ENCODE peak calls at places on chromosomes 6 and 20, in four cellular contexts. M, U, J and C are unnamed samples.

GRCh38 chr6:35737413-35738211 is 780 bp downstream of the ARMC12 start:
- DNase-seq in M (no peak), U (no peak), J (peak), C (peak)

GRCh38 chr20:50528129-50528528 is 17.9 kb downstream of the PTPN1 start:
- DNase-seq in U (no peak), J (no peak), M (no peak), C (no peak)

GRCh38 chr20:4061989-4062388 is 46.6 kb upstream of the RNF24 start:
- DNase-seq in J (no peak), M (no peak), U (no peak), C (no peak)

GRCh38 chr20:50724851-50725721 is 6.3 kb upstream of the PARD6B start:
- DNase-seq in M (no peak), J (peak), U (no peak), C (peak)

GRCh38 chr6:138844203-138844602 is 48.3 kb downstream of the ECT2L start:
- DNase-seq in J (no peak), M (no peak), U (no peak), C (peak)

GRCh38 chr20:53569606-53570307 is 23.9 kb downstream of the ZNF217 start:
- DNase-seq in U (no peak), M (no peak), J (no peak), C (no peak)

GRCh38 chr6:166228425-166228824 is 60.8 kb upstream of the TBXT start:
- DNase-seq in M (no peak), U (no peak), J (no peak), C (no peak)

GRCh38 chr6:33992191-33992590 is 153.7 kb downstream of the GRM4 start:
- DNase-seq in U (no peak), J (no peak), M (no peak), C (no peak)

GRCh38 chr6:85464722-85465150 is 14.9 kb downstream of the NT5E start:
- DNase-seq in U (no peak), M (no peak), J (no peak), C (peak)

GRCh38 chr6:42201382-42201781 is 6.6 kb upstream of the GUCA1B start:
- DNase-seq in J (no peak), M (no peak), U (no peak), C (peak)
- TF ChIP-seq CHD1 in J (no peak), M (no peak), U (no peak), C (no peak)

GRCh38 chr20:41627611-41628244 is 9.6 kb upstream of the CHD6 start:
- DNase-seq in U (no peak), M (no peak), J (no peak), C (no peak)

GRCh38 chr20:41631826-41632225 is 13.6 kb upstream of the CHD6 start:
- DNase-seq in U (no peak), J (no peak), M (no peak), C (peak)

GRCh38 chr20:41627001-41627400 is 8.8 kb upstream of the CHD6 start:
- DNase-seq in M (no peak), U (no peak), J (no peak), C (no peak)

GRCh38 chr20:41632896-41633295 is 14.7 kb upstream of the CHD6 start:
- DNase-seq in U (no peak), J (no peak), M (no peak), C (peak)

DNA sequence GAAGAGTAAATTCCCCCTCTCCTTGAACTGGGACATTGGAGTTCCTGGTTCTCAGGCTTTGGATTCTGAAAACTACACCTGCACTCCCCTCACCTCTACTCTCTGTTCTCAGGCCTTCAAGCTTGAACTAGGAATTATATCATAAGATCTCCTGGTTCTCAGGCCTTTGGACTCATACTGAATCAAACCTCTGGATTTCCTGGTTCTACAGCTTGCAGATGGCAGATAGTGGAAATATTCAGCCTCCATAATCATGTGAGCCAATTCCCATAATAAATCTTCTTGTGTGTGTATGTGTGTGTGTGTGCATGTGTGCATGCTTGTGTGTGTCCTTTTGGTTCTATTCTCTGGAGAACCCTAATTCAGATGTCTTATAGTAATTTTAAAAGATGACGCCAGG is 12.7 kb upstream of the CHD6 start:
- DNase-seq in M (no peak), J (no peak), U (no peak), C (no peak)
- TF ChIP-seq CHD1 in M (no peak), J (no peak), U (no peak), C (no peak)

GRCh38 chr20:57469418-57470211 is 55.3 kb downstream of the CTCFL start:
- DNase-seq in M (no peak), U (no peak), J (no peak), C (no peak)
- TF ChIP-seq CHD1 in M (no peak), U (no peak), J (no peak), C (no peak)

DNA sequence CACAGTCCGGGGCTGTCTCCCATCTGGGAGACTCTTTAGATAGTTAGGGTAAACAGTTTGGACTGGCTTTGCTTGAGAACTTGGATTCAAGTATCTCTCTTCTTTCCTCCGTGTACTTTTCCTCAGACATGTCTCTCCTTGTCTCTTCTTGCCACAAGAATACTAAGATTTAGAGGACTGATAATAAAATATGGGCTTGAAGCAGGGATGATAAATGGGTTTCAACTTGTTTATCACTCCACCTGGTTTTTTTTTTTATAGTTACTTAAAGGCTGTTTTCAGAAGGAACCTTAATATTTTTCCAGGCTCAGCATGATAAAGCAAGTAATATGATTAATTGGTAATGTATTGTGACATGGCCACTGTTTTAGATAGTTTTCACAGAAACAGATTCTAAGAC is 40.9 kb upstream of the KIF13A start:
- DNase-seq in U (no peak), M (no peak), J (peak), C (no peak)
- TF ChIP-seq CHD1 in U (no peak), M (no peak), J (no peak), C (no peak)

GRCh38 chr20:39294137-39294725 is 332.1 kb downstream of the DHX35 start:
- DNase-seq in M (no peak), J (no peak), U (no peak), C (no peak)

GRCh38 chr20:39295301-39295700 is 333.2 kb downstream of the DHX35 start:
- DNase-seq in J (no peak), M (no peak), U (no peak), C (no peak)

GRCh38 chr20:39299783-39300182 is 337.6 kb downstream of the DHX35 start:
- DNase-seq in M (no peak), U (no peak), J (no peak), C (no peak)

GRCh38 chr20:39298566-39299501 is 336.7 kb downstream of the DHX35 start:
- DNase-seq in M (no peak), J (no peak), U (no peak), C (no peak)

DNA sequence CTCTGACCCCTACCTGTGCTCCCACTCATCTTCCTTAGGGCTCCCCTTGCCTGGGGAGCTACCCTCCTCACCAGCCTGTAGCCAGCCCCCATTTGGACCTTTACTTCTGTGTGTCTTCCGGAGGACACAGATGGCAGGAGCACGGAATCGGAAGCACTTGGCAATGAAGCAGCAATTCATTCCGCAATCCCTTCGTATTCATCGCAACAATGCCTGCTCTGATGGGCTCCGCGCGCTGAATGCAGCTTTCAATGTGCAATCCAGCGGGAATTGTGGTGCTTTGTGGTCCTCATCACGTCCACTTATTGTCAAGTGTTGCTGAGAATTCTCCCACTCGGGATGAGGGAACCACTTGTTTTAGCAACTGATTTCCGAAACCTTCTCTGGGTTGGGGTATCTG is 336.0 kb downstream of the DHX35 start:
- DNase-seq in M (no peak), U (no peak), J (no peak), C (no peak)
- TF ChIP-seq CHD1 in M (no peak), U (no peak), J (no peak), C (no peak)

GRCh38 chr6:28158318-28158717 is 16.6 kb downstream of the ZKSCAN8 start:
- DNase-seq in J (no peak), U (no peak), M (no peak), C (no peak)
- TF ChIP-seq CHD1 in J (no peak), U (no peak), M (no peak), C (no peak)